ENCODE peak calls at places on chromosomes 3 and 15, in four cellular contexts. D, K, J and W are unnamed samples.

GRCh38 chr3:45907769-45908705 is 21.7 kb downstream of the CCR9 start:
- DNase-seq in J (no peak), D (no peak), K (no peak), W (no peak)

GRCh38 chr3:99823723-99824711 is 6.4 kb downstream of the CMSS1 start:
- DNase-seq in J (no peak), D (peak; percentile 29), K (no peak), W (no peak)

GRCh38 chr3:189830401-189830800 is 199.2 kb downstream of the TP63 start:
- DNase-seq in J (no peak), D (no peak), K (no peak), W (no peak)

GRCh38 chr15:86743283-86743903 is 663.7 kb downstream of the AGBL1 start:
- DNase-seq in J (no peak), D (no peak), K (no peak), W (no peak)

GRCh38 chr15:74172751-74173544 is 562 bp upstream of the ISLR start:
- DNase-seq in J (no peak), D (no peak), K (no peak), W (no peak)

GRCh38 chr15:67790610-67791319 is 34.5 kb upstream of the SKOR1 start:
- DNase-seq in K (no peak), D (no peak), J (no peak), W (no peak)

GRCh38 chr15:90203922-90204321 is 2.8 kb downstream of the SEMA4B start:
- DNase-seq in J (no peak), D (no peak), K (no peak), W (no peak)

GRCh38 chr3:45332901-45333407 is 55.4 kb upstream of the LARS2 start:
- DNase-seq in D (no peak), J (no peak), K (no peak), W (no peak)

GRCh38 chr3:25889132-25889917 is 99.4 kb downstream of the OXSM start:
- DNase-seq in D (no peak), K (no peak), J (no peak), W (no peak)

GRCh38 chr3:135150282-135150681 is 355.2 kb downstream of the EPHB1 start:
- DNase-seq in K (no peak), J (no peak), D (no peak), W (no peak)

GRCh38 chr3:132785292-132785691 is 63.1 kb upstream of the NPHP3 start:
- DNase-seq in D (no peak), J (no peak), K (no peak), W (no peak)

GRCh38 chr3:44114142-44114541 is 127.5 kb upstream of the TOPAZ1 start:
- DNase-seq in J (no peak), D (peak; percentile 76), K (peak; percentile 48), W (no peak)

GRCh38 chr3:155727836-155728235 is 17.0 kb downstream of the PLCH1 start:
- DNase-seq in D (no peak), J (no peak), K (no peak), W (no peak)

GRCh38 chr3:30472090-30472489 is 134.3 kb upstream of the TGFBR2 start:
- DNase-seq in K (no peak), J (no peak), D (no peak), W (no peak)

GRCh38 chr3:30470566-30470965 is 135.8 kb upstream of the TGFBR2 start:
- DNase-seq in D (no peak), K (no peak), J (no peak), W (no peak)

GRCh38 chr3:30473374-30474051 is 132.9 kb upstream of the TGFBR2 start:
- DNase-seq in K (no peak), D (no peak), J (no peak), W (no peak)

GRCh38 chr3:30469125-30469524 is 137.3 kb upstream of the TGFBR2 start:
- DNase-seq in D (no peak), J (no peak), K (no peak), W (no peak)

DNA sequence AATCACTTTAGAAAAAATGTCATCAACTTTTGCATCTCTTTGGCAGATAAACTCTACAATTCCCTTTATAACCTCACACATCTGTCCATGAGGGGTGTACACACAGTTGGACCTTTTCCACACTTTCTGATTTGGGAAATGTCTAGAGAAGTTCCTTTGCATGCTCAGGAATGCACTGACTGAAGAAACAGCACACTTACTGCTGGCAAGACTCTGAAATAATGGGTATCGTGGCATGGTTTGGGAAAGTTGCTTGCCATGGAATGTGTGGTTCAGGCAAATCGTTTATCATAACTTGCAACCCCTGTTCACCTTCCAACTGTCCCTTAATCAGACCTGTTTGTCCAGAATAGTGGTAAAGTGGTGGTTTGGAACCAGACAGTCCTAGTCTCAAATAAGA is 135.3 kb upstream of the TGFBR2 start:
- DNase-seq in J (no peak), D (no peak), K (no peak), W (no peak)
- TF ChIP-seq SPI1 in J (no peak), D (no peak), K (no peak), W (no peak)

GRCh38 chr15:40942337-40942854 is 10.9 kb upstream of the CHAC1 start:
- DNase-seq in D (no peak), J (no peak), K (no peak), W (peak; percentile 84)
- TF ChIP-seq SPI1 in D (no peak), J (no peak), K (no peak), W (no peak)

DNA sequence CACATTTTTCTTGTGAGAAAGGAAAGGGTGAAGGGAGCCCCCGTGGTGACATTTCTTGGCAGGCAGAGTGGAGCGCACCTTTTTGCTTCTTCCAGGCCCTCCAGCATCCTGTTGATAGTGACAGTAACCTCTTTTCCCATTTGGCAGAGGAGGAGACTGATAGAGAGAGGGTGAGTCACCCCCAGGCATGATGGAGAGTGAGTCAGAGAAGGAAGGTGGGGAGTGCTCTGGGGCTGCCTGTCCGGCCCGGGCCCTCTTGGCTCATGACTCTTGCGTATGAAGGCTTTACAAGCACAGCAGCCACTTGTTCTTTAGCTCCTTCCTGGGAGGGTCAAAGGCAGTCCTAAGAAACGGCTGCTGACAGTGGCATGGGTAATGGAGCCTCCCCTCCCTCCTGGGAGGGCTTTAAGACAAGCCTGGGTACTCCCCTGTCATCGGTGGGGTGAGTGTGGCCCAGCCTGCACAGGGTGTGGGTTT is 16.0 kb downstream of the ANKRD63 start:
- DNase-seq in K (no peak), J (no peak), D (peak; percentile 90), W (no peak)
- TF ChIP-seq SPI1 in K (no peak), J (no peak), D (no peak), W (no peak)

GRCh38 chr3:50345586-50345985 is at the start of gene ZMYND10:
- DNase-seq in K (peak; percentile 80), J (no peak), D (peak; percentile 78), W (no peak)
- TF ChIP-seq SPI1 in K (no peak), J (no peak), D (no peak), W (no peak)

GRCh38 chr3:81426826-81427565 is 334.4 kb downstream of the GBE1 start:
- DNase-seq in K (no peak), D (no peak), J (no peak), W (no peak)

GRCh38 chr3:81425198-81425868 is 336.1 kb downstream of the GBE1 start:
- DNase-seq in J (no peak), K (no peak), D (no peak), W (no peak)
- TF ChIP-seq SPI1 in J (no peak), K (no peak), D (no peak), W (no peak)

DNA sequence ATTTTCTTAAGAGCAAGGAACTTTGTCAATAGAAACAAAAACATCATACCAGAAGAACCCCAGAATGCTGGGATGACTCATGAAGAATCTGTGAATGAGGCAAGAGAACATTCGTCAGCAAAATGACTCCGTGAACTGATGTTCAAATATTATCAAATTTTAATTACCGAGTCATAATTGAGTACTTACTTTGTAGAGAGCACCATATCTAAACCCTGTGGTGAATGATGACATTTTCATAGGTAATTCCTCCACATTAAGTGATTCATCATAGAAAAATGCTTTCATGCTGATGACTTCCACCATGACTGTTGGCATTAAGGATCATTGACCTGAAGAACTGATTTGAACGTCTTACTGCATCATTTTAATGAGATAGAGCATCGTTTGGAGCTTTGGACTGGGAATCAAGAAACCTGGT is 56.3 kb downstream of the PPARG start:
- DNase-seq in D (no peak), J (no peak), K (no peak), W (no peak)
- TF ChIP-seq SPI1 in D (no peak), J (no peak), K (no peak), W (no peak)

GRCh38 chr3:123261666-123262065 is 59.9 kb downstream of the SEC22A start:
- DNase-seq in J (no peak), D (no peak), K (no peak), W (no peak)
- TF ChIP-seq SPI1 in J (no peak), D (no peak), K (no peak), W (no peak)

GRCh38 chr3:17553080-17553479 is 189.4 kb downstream of the TBC1D5 start:
- DNase-seq in J (no peak), K (no peak), D (no peak), W (no peak)

GRCh38 chr3:17557749-17558463 is 184.5 kb downstream of the TBC1D5 start:
- DNase-seq in K (no peak), J (no peak), D (no peak), W (no peak)

GRCh38 chr3:17558565-17558964 is 183.9 kb downstream of the TBC1D5 start:
- DNase-seq in D (no peak), J (no peak), K (no peak), W (no peak)

GRCh38 chr3:17554078-17554477 is 188.4 kb downstream of the TBC1D5 start:
- DNase-seq in K (no peak), J (no peak), D (no peak), W (no peak)

DNA sequence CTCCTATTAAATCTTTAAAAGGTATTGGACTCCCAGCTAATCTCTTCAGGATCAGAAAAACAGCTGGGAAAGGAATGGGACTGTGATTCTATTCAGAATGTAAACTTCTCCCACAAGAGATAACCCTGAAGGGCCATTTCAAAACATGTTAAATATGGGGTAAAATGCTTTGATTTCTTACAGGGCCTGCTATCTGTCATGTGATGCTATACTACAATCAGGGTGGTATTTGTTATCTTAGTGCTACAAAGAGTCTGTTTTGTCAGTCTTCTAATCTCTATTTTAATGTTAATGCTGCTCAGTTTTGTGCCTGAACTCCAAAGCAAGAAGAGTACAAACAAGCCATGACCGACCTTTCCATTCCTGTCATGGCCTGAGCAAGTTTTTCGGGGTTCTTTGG is 186.9 kb downstream of the TBC1D5 start:
- DNase-seq in K (no peak), J (no peak), D (no peak), W (no peak)
- TF ChIP-seq SPI1 in K (no peak), J (no peak), D (no peak), W (no peak)

DNA sequence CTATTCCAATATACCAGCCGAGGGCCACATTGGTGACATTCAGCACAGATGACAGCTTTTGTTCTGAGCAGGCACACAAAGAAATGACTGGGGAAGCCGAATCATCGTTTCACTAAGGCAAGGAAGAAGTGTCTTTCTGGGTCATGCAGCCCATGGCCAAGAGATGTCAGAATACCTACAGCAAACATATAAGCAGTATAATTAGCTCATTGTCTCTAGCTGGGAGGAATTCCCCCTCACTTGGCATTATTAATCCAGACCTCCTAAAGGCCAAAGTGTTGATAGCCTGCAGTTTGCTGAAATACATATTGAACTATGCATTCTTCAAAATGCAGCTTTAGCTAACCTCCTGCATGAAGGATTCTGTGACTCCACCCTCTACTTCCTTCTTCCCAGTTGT is 100.2 kb downstream of the CNTN4 start:
- DNase-seq in D (no peak), J (no peak), K (no peak), W (no peak)
- TF ChIP-seq SPI1 in D (no peak), J (no peak), K (no peak), W (no peak)